ENCODE peak calls at places on chromosomes 3 and 15, in eight cellular contexts. Q, H, J, N, F, D, E and I are unnamed samples.

GRCh38 chr15:72859023-72859756 is 75.6 kb upstream of the ADPGK start:
- DNase-seq in E (no peak), J (no peak), H (no peak), N (no peak), Q (no peak), D (no peak), F (no peak), I (no peak)

GRCh38 chr3:126056123-126056522 is 27.8 kb downstream of the SLC41A3 start:
- DNase-seq in F (no peak), N (no peak), H (no peak), D (no peak), J (no peak), Q (no peak), E (no peak), I (no peak)

GRCh38 chr3:127264292-127264691 is 23.6 kb downstream of the PRR20G start:
- DNase-seq in H (no peak), E (no peak), N (no peak), J (no peak), Q (no peak), D (no peak), F (no peak), I (no peak)

GRCh38 chr15:42070276-42070965 is 23.9 kb downstream of the PLA2G4D start:
- DNase-seq in N (no peak), D (no peak), E (no peak), J (no peak), Q (no peak), H (no peak), F (peak; percentile 62), I (no peak)

GRCh38 chr15:32877201-32877600 is 159.4 kb downstream of the GREM1 start:
- DNase-seq in D (no peak), N (no peak), J (no peak), E (no peak), Q (no peak), F (no peak), H (no peak), I (no peak)

GRCh38 chr3:31448035-31448881 is 84.5 kb upstream of the STT3B start:
- DNase-seq in F (no peak), E (peak; percentile 18), H (no peak), Q (no peak), N (no peak), D (peak; percentile 24), J (peak; percentile 42), I (peak; percentile 38)

GRCh38 chr15:51603002-51603401 is 19.6 kb downstream of the DMXL2 start:
- DNase-seq in F (no peak), N (no peak), J (no peak), E (no peak), Q (no peak), D (no peak), H (no peak), I (no peak)

GRCh38 chr15:91821458-91821857 is 32.0 kb upstream of the SLCO3A1 start:
- DNase-seq in F (no peak), H (no peak), Q (no peak), J (no peak), E (no peak), D (no peak), N (no peak), I (no peak)

GRCh38 chr3:128318275-128318920 is 148.3 kb downstream of the DNAJB8 start:
- DNase-seq in J (no peak), D (no peak), E (no peak), N (no peak), F (no peak), Q (no peak), H (no peak), I (peak; percentile 46)

GRCh38 chr3:159830523-159831151 is 158.0 kb upstream of the IL12A start:
- DNase-seq in F (no peak), H (no peak), J (no peak), D (no peak), E (no peak), Q (no peak), N (no peak), I (no peak)

GRCh38 chr3:62876064-62876463 is 848 bp upstream of the CADPS start:
- DNase-seq in H (no peak), J (peak; percentile 69), D (no peak), N (no peak), E (peak; percentile 81), Q (no peak), F (no peak), I (peak; percentile 68)

GRCh38 chr15:43186003-43186353 is 775 bp downstream of the CCNDBP1 start:
- DNase-seq in N (no peak), E (no peak), H (no peak), J (peak; percentile 49), D (no peak), F (no peak), Q (no peak), I (peak; percentile 26)

GRCh38 chr3:172461530-172462138 is 13.4 kb upstream of the GHSR start:
- DNase-seq in D (no peak), Q (no peak), E (no peak), H (no peak), N (peak; percentile 48), J (no peak), F (no peak), I (no peak)

GRCh38 chr15:77179541-77179998 is 108.7 kb upstream of the TSPAN3 start:
- DNase-seq in Q (no peak), J (no peak), F (no peak), N (no peak), E (no peak), H (no peak), D (no peak), I (no peak)
- H3K4me1 ChIP-seq in Q (no peaks in the 10 kb centered on the region), J (no peaks in the 10 kb centered on the region), F (no peaks in the 10 kb centered on the region), N (no peaks in the 10 kb centered on the region), E (no peaks in the 10 kb centered on the region), H (no peaks in the 10 kb centered on the region), D (no peaks in the 10 kb centered on the region), I (no peaks in the 10 kb centered on the region)

GRCh38 chr3:14459384-14459783 is 57.0 kb downstream of the SLC6A6 start:
- DNase-seq in J (no peak), N (no peak), D (no peak), H (peak; percentile 36), Q (no peak), F (no peak), E (no peak), I (no peak)

GRCh38 chr3:14457481-14457880 is 55.1 kb downstream of the SLC6A6 start:
- DNase-seq in N (no peak), Q (no peak), D (no peak), E (no peak), J (no peak), F (no peak), H (no peak), I (no peak)

GRCh38 chr3:14458434-14459280 is 56.3 kb downstream of the SLC6A6 start:
- DNase-seq in F (no peak), N (no peak), Q (no peak), E (no peak), H (peak; percentile 4), D (no peak), J (no peak), I (no peak)

GRCh38 chr3:14456794-14457193 is 54.4 kb downstream of the SLC6A6 start:
- DNase-seq in H (no peak), N (no peak), Q (no peak), F (no peak), D (no peak), J (no peak), E (no peak), I (no peak)

GRCh38 chr3:14457999-14458398 is 55.6 kb downstream of the SLC6A6 start:
- DNase-seq in D (no peak), N (peak; percentile 56), J (no peak), F (no peak), Q (no peak), H (no peak), E (no peak), I (no peak)
- H3K4me1 ChIP-seq in D (peaks cover 10% of the 10 kb centered on the region), N (peaks cover 8% of the 10 kb centered on the region), J (peaks cover 5% of the 10 kb centered on the region), F (peaks cover 34% of the 10 kb centered on the region), Q (peaks cover 51% of the 10 kb centered on the region), H (peaks cover 36% of the 10 kb centered on the region), E (peaks cover 27% of the 10 kb centered on the region), I (no peaks in the 10 kb centered on the region)

GRCh38 chr3:9397331-9397910 is at the start of gene SETD5:
- DNase-seq in Q (peak; percentile 99), F (peak; percentile 99), H (peak; percentile 99), N (peak; percentile 92), E (peak; percentile 94), D (peak; percentile 85), J (peak; percentile 98), I (peak; percentile 97)

GRCh38 chr3:9396632-9397330 is 634 bp upstream of the SETD5 start:
- DNase-seq in J (peak; percentile 98), N (peak; percentile 91), E (peak; percentile 98), Q (peak; percentile 99), D (peak; percentile 98), F (peak; percentile 99), H (peak; percentile 99), I (peak; percentile 98)

GRCh38 chr3:9395570-9396300 is 1.7 kb upstream of the SETD5 start:
- DNase-seq in H (no peak), D (no peak), N (no peak), Q (no peak), F (no peak), J (no peak), E (no peak), I (no peak)

GRCh38 chr3:9397911-9398714 is 698 bp downstream of the SETD5 start:
- DNase-seq in Q (peak; percentile 41), D (no peak), E (no peak), H (peak; percentile 60), N (peak; percentile 50), J (peak; percentile 65), F (peak; percentile 79), I (peak; percentile 63)

DNA sequence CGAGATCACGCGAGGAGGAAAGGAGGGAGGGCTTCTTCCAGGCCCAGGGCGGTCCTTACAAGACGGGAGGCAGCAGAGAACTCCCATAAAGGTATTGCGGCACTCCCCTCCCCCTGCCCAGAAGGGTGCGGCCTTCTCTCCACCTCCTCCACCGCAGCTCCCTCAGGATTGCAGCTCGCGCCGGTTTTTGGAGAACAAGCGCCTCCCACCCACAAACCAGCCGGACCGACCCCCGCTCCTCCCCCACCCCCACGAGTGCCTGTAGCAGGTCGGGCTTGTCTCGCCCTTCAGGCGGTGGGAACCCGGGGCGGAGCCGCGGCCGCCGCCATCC is 1.1 kb upstream of the SETD5 start:
- DNase-seq in E (peak; percentile 61), F (peak; percentile 95), Q (no peak), J (peak; percentile 94), N (peak; percentile 85), D (peak; percentile 93), H (no peak), I (no peak)
- H3K4me1 ChIP-seq in E (peaks cover 3% of the 10 kb centered on the region), F (peaks cover 32% of the 10 kb centered on the region), Q (peaks cover 64% of the 10 kb centered on the region), J (peaks cover 16% of the 10 kb centered on the region), N (no peaks in the 10 kb centered on the region), D (peaks cover 39% of the 10 kb centered on the region), H (peaks cover 29% of the 10 kb centered on the region), I (peaks cover 46% of the 10 kb centered on the region)

GRCh38 chr3:184564685-184565385 is 3.2 kb downstream of the EPHB3 start:
- DNase-seq in F (no peak), J (no peak), N (no peak), H (peak; percentile 20), Q (no peak), E (no peak), D (no peak), I (no peak)

GRCh38 chr3:184567924-184568590 is 6.5 kb downstream of the EPHB3 start:
- DNase-seq in N (no peak), F (no peak), H (peak; percentile 60), D (no peak), E (no peak), Q (no peak), J (no peak), I (no peak)

GRCh38 chr3:184568591-184568917 is 7.0 kb downstream of the EPHB3 start:
- DNase-seq in F (no peak), E (no peak), D (no peak), H (no peak), J (no peak), N (no peak), Q (no peak), I (no peak)

GRCh38 chr3:184565421-184566211 is 4.0 kb downstream of the EPHB3 start:
- DNase-seq in H (peak; percentile 20), D (peak; percentile 60), Q (no peak), F (no peak), N (no peak), J (peak; percentile 91), E (no peak), I (peak; percentile 86)

GRCh38 chr3:184566441-184567414 is 5.1 kb downstream of the EPHB3 start:
- DNase-seq in N (no peak), H (no peak), F (no peak), D (no peak), J (peak; percentile 93), E (no peak), Q (no peak), I (peak; percentile 80)
- H3K4me1 ChIP-seq in N (peaks cover 16% of the 10 kb centered on the region), H (peaks cover 14% of the 10 kb centered on the region), F (peaks cover 18% of the 10 kb centered on the region), D (peaks cover 58% of the 10 kb centered on the region), J (peaks cover 29% of the 10 kb centered on the region), E (peaks cover 58% of the 10 kb centered on the region), Q (no peaks in the 10 kb centered on the region), I (peaks cover 31% of the 10 kb centered on the region)